ENCODE peak calls at places on chromosomes 3 and 15, in eight cellular contexts. L is RPMI8226; H is NCI-H774; F is HS-27A; E is CD8-positive, alpha-beta T cell; Y is A549; S is ELR; K is aorta. A is an unnamed sample.

GRCh38 chr3:73055583-73056364 is 5.7 kb upstream of the EBLN2 start:
- DNase-seq in L (no peak), H (no peak), F (no peak), E (no peak), Y (no peak), S (no peak), K (no peak), A (no peak)

GRCh38 chr15:59244337-59244736 is 37.7 kb downstream of the LDHAL6B start:
- DNase-seq in L (no peak), H (no peak), F (no peak), E (no peak), Y (peak), S (no peak), K (no peak), A (no peak)

GRCh38 chr15:72237286-72238224 is 6.6 kb upstream of the PKM start:
- DNase-seq in L (peak), H (no peak), F (peak), E (peak), Y (peak), S (peak), K (peak), A (peak)

GRCh38 chr15:42100021-42100800 is 5.8 kb upstream of the PLA2G4D start:
- DNase-seq in L (no peak), H (no peak), F (no peak), E (no peak), Y (no peak), S (peak), K (no peak), A (no peak)

GRCh38 chr3:28667646-28668376 is 319.2 kb upstream of the AZI2 start:
- DNase-seq in L (peak), H (peak), F (peak), E (peak), Y (peak), S (peak), K (peak), A (peak)

GRCh38 chr3:148459931-148460513 is 237.7 kb upstream of the AGTR1 start:
- DNase-seq in L (peak), H (no peak), F (peak), E (no peak), Y (no peak), S (peak), K (no peak), A (no peak)

GRCh38 chr3:34584971-34585370 is 786.5 kb downstream of the PDCD6IP start:
- DNase-seq in L (no peak), H (no peak), F (no peak), E (no peak), Y (no peak), S (no peak), K (no peak), A (no peak)

GRCh38 chr3:176352716-176353334 is 844.5 kb downstream of the TBL1XR1 start:
- DNase-seq in L (no peak), H (no peak), F (no peak), E (no peak), Y (no peak), S (no peak), K (no peak), A (no peak)

GRCh38 chr3:171878441-171879225 is 35.5 kb downstream of the TMEM212 start:
- DNase-seq in L (no peak), H (no peak), F (no peak), E (no peak), Y (no peak), S (no peak), K (no peak), A (peak)

GRCh38 chr3:155088705-155089380 is 8.7 kb downstream of the MME start:
- DNase-seq in L (no peak), H (no peak), F (no peak), E (no peak), Y (no peak), S (no peak), K (no peak), A (no peak)

GRCh38 chr3:3080309-3080708 is 29.9 kb downstream of the IL5RA start:
- DNase-seq in L (no peak), H (no peak), F (no peak), E (no peak), Y (no peak), S (no peak), K (no peak), A (no peak)

GRCh38 chr3:130288670-130289069 is 56.8 kb upstream of the COL6A5 start:
- DNase-seq in L (no peak), H (no peak), F (no peak), E (no peak), Y (no peak), S (no peak), K (no peak), A (no peak)

GRCh38 chr3:169094204-169094603 is 569.3 kb downstream of the MECOM start:
- DNase-seq in L (no peak), H (no peak), F (no peak), E (no peak), Y (no peak), S (no peak), K (no peak), A (no peak)

GRCh38 chr3:190024912-190025311 is 95.8 kb downstream of the P3H2 start:
- DNase-seq in L (no peak), H (no peak), F (no peak), E (no peak), Y (no peak), S (peak), K (no peak), A (no peak)

A was measured in HepG2.